ENCODE peak calls at places on chromosome 14, in nine cellular contexts. V is CD4-positive, alpha-beta T cell; A is COR-L47; F is Calu3; M is SK-MEL-5; S is effector memory CD4-positive, alpha-beta T cell; E is amygdala; W is IMR-90; K is HT1080. J is an unnamed sample.

GRCh38 chr14:102571043-102571442 is 21.4 kb upstream of the RCOR1 start:
- DNase-seq in V (no peak), A (no peak), F (no peak), M (no peak), S (no peak), E (no peak), W (no peak), K (no peak), J (no peak)

GRCh38 chr14:99537399-99537798 is 56.2 kb downstream of the CCNK start:
- DNase-seq in V (no peak), A (no peak), F (peak), M (no peak), S (no peak), E (no peak), W (peak), K (peak), J (peak)

GRCh38 chr14:68819260-68819691 is 26.4 kb upstream of the ZFP36L1 start:
- DNase-seq in V (no peak), A (no peak), F (no peak), M (no peak), S (no peak), E (no peak), W (peak), K (peak), J (peak)

GRCh38 chr14:104364830-104365229 is 214.7 kb upstream of the C14orf180 start:
- DNase-seq in V (no peak), A (no peak), F (no peak), M (no peak), S (no peak), E (no peak), W (no peak), K (no peak), J (no peak)

GRCh38 chr14:72678360-72678759 is 215.5 kb downstream of the DPF3 start:
- DNase-seq in V (no peak), A (no peak), F (no peak), M (no peak), S (no peak), E (no peak), W (peak), K (peak), J (no peak)

GRCh38 chr14:87888136-87888999 is 104.6 kb downstream of the GALC start:
- DNase-seq in V (no peak), A (no peak), F (peak), M (peak), S (no peak), E (no peak), W (no peak), K (peak), J (no peak)

GRCh38 chr14:79661762-79662161 is 549.5 kb downstream of the DIO2 start:
- DNase-seq in V (no peak), A (peak), F (no peak), M (no peak), S (no peak), E (no peak), W (peak), K (peak), J (peak)

GRCh38 chr14:59306775-59307174 is 118.3 kb downstream of the DAAM1 start:
- DNase-seq in V (no peak), A (no peak), F (peak), M (no peak), S (no peak), E (no peak), W (peak), K (peak), J (peak)

GRCh38 chr14:23575086-23575485 is 3.5 kb downstream of the JPH4 start:
- DNase-seq in V (no peak), A (no peak), F (no peak), M (no peak), S (no peak), E (no peak), W (no peak), K (no peak), J (no peak)

GRCh38 chr14:64807588-64807987 is 72.1 kb downstream of the SPTB start:
- DNase-seq in V (no peak), A (no peak), F (no peak), M (no peak), S (no peak), E (no peak), W (no peak), K (peak), J (no peak)

GRCh38 chr14:53064461-53064860 is 88.7 kb downstream of the DDHD1 start:
- DNase-seq in V (no peak), A (no peak), F (no peak), M (no peak), S (no peak), E (no peak), W (peak), K (no peak), J (no peak)

GRCh38 chr14:23578560-23579310 is at the start of gene JPH4:
- DNase-seq in V (no peak), A (peak), F (no peak), M (peak), S (no peak), E (peak), W (no peak), K (peak), J (no peak)

GRCh38 chr14:80215756-80216581 is 4.7 kb upstream of the DIO2 start:
- DNase-seq in V (no peak), A (no peak), F (no peak), M (peak), S (no peak), E (no peak), W (peak), K (no peak), J (no peak)

GRCh38 chr14:24298892-24299254 is 707 bp downstream of the DHRS1 start:
- DNase-seq in V (no peak), A (no peak), F (peak), M (peak), S (no peak), E (no peak), W (peak), K (peak), J (peak)